ENCODE peak calls at places on chromosomes 2 and 18, in ten cellular contexts. V is HTR-8/SVneo; E is mammary epithelial cell; U is NAMALWA; C is prostate gland; F is NCI-H1092; S is activated T-helper 1 cell treated with anti-CD3 and anti-CD28 coated beads, Interleukin-12 subunit alpha, Interleukin-12 subunit beta, Interleukin-2, Interleukin-4 antibody, amounts not matched to agents 30 ng/mL and 10 ng/mL and 1 ng/mL, durations not matched to agents 14 hours and 24 hours and 36 hours; Z is astrocyte; M is adrenal gland; K is kidney tubule cell. X is an unnamed sample.

GRCh38 chr2:174681099-174681982 is 82.9 kb downstream of the CHRNA1 start:
- DNase-seq in M (no peak), U (no peak), Z (no peak), V (no peak), C (no peak), S (no peak), E (no peak), F (no peak), K (peak), X (no peak)

GRCh38 chr2:32369222-32369621 is 12.4 kb downstream of the BIRC6 start:
- DNase-seq in C (no peak), U (no peak), V (no peak), K (no peak), M (no peak), Z (no peak), E (no peak), S (no peak), F (no peak), X (no peak)

GRCh38 chr18:48326901-48327675 is 82.1 kb downstream of the ZBTB7C start:
- DNase-seq in K (peak), F (no peak), E (peak), V (peak), M (peak), Z (peak), C (no peak), S (no peak), U (no peak), X (no peak)

GRCh38 chr18:38940863-38941531 is 1375.4 kb upstream of the CELF4 start:
- DNase-seq in K (peak), V (peak), M (peak), E (peak), C (no peak), F (no peak), U (peak), Z (peak), S (peak), X (no peak)

GRCh38 chr2:210399440-210400041 is 77.0 kb downstream of the LANCL1 start:
- DNase-seq in K (peak), V (no peak), C (no peak), S (no peak), F (no peak), E (peak), U (peak), Z (peak), M (no peak), X (no peak)

GRCh38 chr18:42087195-42087594 is 132.2 kb downstream of the PIK3C3 start:
- DNase-seq in C (no peak), M (no peak), E (no peak), K (no peak), U (peak), V (no peak), Z (no peak), F (no peak), S (no peak), X (no peak)

GRCh38 chr2:169093535-169093934 is 24.2 kb downstream of the DHRS9 start:
- DNase-seq in C (no peak), K (no peak), S (no peak), V (no peak), F (no peak), Z (no peak), E (no peak), U (no peak), M (no peak), X (no peak)

GRCh38 chr2:100321181-100321880 is 970 bp downstream of the LONRF2 start:
- DNase-seq in E (peak), Z (peak), F (peak), K (peak), C (peak), M (peak), S (no peak), U (no peak), V (peak), X (no peak)

GRCh38 chr18:27966872-27967271 is 210.1 kb downstream of the CDH2 start:
- DNase-seq in C (no peak), V (no peak), U (no peak), S (no peak), K (peak), E (no peak), F (no peak), M (no peak), Z (no peak), X (no peak)

X was measured in GDM1.